ENCODE peak calls at places on chromosomes 16 and 17, in seven cellular contexts. H is fibroblast of lung, O is astrocyte, I is PC-9, F is PC-3, U is IMR-90, E is mesendoderm. W is an unnamed sample. For H3K36me3, the result is how much of the 10 kb centered on the place peaks cover.

GRCh38 chr17:3636908-3637373 is 381 bp downstream of the CTNS start:
- DNase-seq in E (peak), U (no peak), O (no peak), F (no peak), I (no peak), H (no peak), W (no peak)

GRCh38 chr17:7932483-7932891 is 481 bp downstream of the CNTROB start:
- DNase-seq in O (peak), I (no peak), H (peak), F (peak), U (peak), E (peak), W (no peak)

GRCh38 chr17:58264407-58265103 is 16.2 kb downstream of the MPO start:
- DNase-seq in E (no peak), F (no peak), O (no peak), U (no peak), I (no peak), H (no peak), W (no peak)

GRCh38 chr16:55021595-55022475 is 91.2 kb downstream of the IRX5 start:
- DNase-seq in F (peak), U (no peak), H (no peak), E (peak), O (peak), I (peak), W (peak)

GRCh38 chr17:76246080-76247066 is 6.1 kb upstream of the RNF157 start:
- DNase-seq in I (peak), F (no peak), O (no peak), U (peak), E (no peak), H (peak), W (peak)

GRCh38 chr16:2256531-2257140 is 5.2 kb upstream of the ECI1 start:
- DNase-seq in H (no peak), F (no peak), O (no peak), U (no peak), E (no peak), I (no peak), W (no peak)

GRCh38 chr17:77599699-77600098 is 358.8 kb upstream of the TNRC6C start:
- DNase-seq in O (no peak), U (no peak), F (no peak), H (no peak), I (no peak), E (no peak), W (no peak)

GRCh38 chr17:6608321-6608720 is 32.2 kb downstream of the KIAA0753 start:
- DNase-seq in O (peak), I (peak), U (peak), E (no peak), F (peak), H (no peak), W (no peak)

GRCh38 chr17:44358066-44358465 is 5.6 kb downstream of the FAM171A2 start:
- DNase-seq in O (no peak), I (no peak), U (no peak), H (no peak), E (no peak), F (no peak), W (no peak)

GRCh38 chr17:49552070-49552751 is 23.5 kb upstream of the NXPH3 start:
- DNase-seq in U (peak), E (no peak), H (peak), O (no peak), I (no peak), F (peak), W (no peak)

GRCh38 chr17:53844476-53845107 is 21.9 kb downstream of the KIF2B start:
- DNase-seq in H (no peak), I (no peak), O (no peak), E (no peak), U (no peak), F (no peak), W (no peak)

GRCh38 chr16:3004781-3005284 is 7.9 kb upstream of the CLDN9 start:
- DNase-seq in F (peak), O (no peak), U (no peak), E (peak), H (no peak), I (peak), W (no peak)

GRCh38 chr17:60039509-60040442 is 38.9 kb downstream of the HEATR6 start:
- DNase-seq in U (no peak), I (no peak), F (no peak), H (no peak), O (no peak), E (peak), W (no peak)

GRCh38 chr17:65485388-65486299 is 75.8 kb downstream of the AXIN2 start:
- DNase-seq in I (no peak), O (peak), E (no peak), U (no peak), H (peak), F (no peak), W (no peak)

GRCh38 chr16:23952128-23953041 is 116.6 kb downstream of the PRKCB start:
- DNase-seq in U (peak), I (no peak), H (no peak), F (no peak), O (peak), E (peak), W (peak)

GRCh38 chr17:1055751-1056645 is 59.1 kb downstream of the TIMM22 start:
- DNase-seq in F (peak), U (peak), H (peak), E (peak), O (peak), I (no peak), W (peak)

GRCh38 chr17:13957636-13958035 is 111.7 kb upstream of the COX10 start:
- DNase-seq in F (peak), O (peak), I (no peak), E (no peak), U (peak), H (peak), W (no peak)

GRCh38 chr16:68265078-68265925 is 976 bp downstream of the SLC7A6 start:
- DNase-seq in F (peak), O (peak), U (peak), E (peak), I (peak), H (peak), W (peak)

GRCh38 chr16:1772908-1773702 is at the start of gene MRPS34:
- DNase-seq in F (peak), H (peak), O (peak), E (peak), I (peak), U (peak), W (peak)

GRCh38 chr16:64866026-64866425 is 255.8 kb downstream of the CDH11 start:
- DNase-seq in O (peak), U (peak), E (no peak), F (no peak), H (no peak), I (no peak), W (no peak)

GRCh38 chr16:84175351-84176081 is 11.3 kb downstream of the TAF1C start:
- DNase-seq in H (peak), F (peak), I (peak), U (peak), E (peak), O (peak), W (peak)

GRCh38 chr17:70621593-70621992 is 452.3 kb downstream of the KCNJ2 start:
- DNase-seq in E (no peak), U (peak), I (no peak), O (peak), H (peak), F (no peak), W (no peak)

GRCh38 chr16:2857451-2858244 is at the start of gene PRSS22:
- DNase-seq in U (peak), F (peak), O (no peak), I (peak), E (peak), H (no peak), W (no peak)

GRCh38 chr16:27449434-27450188 is 47.6 kb downstream of the IL21R start:
- DNase-seq in U (no peak), H (no peak), F (no peak), E (no peak), O (no peak), I (no peak), W (no peak)

GRCh38 chr17:69908599-69909368 is 166.2 kb upstream of the KCNJ16 start:
- DNase-seq in I (no peak), U (no peak), O (no peak), F (no peak), H (no peak), E (no peak), W (no peak)

GRCh38 chr16:64453643-64454042 is 668.2 kb downstream of the CDH11 start:
- DNase-seq in I (no peak), E (no peak), F (no peak), U (no peak), H (no peak), O (peak), W (no peak)

GRCh38 chr17:35726609-35727460 is 4.6 kb upstream of the RASL10B start:
- DNase-seq in H (peak), F (peak), O (peak), U (peak), E (peak), I (peak), W (no peak)

GRCh38 chr17:50325906-50326305 is 20.0 kb upstream of the XYLT2 start:
- DNase-seq in F (no peak), U (no peak), H (no peak), E (no peak), I (no peak), O (no peak), W (no peak)

GRCh38 chr17:69609495-69610315 is 195.2 kb downstream of the MAP2K6 start:
- DNase-seq in E (peak), I (no peak), U (peak), O (no peak), F (peak), H (peak), W (no peak)

GRCh38 chr16:69095179-69095578 is 10.3 kb upstream of the HAS3 start:
- DNase-seq in E (no peak), H (no peak), I (no peak), O (no peak), U (no peak), F (no peak), W (no peak)

GRCh38 chr17:31327534-31328526 is 6.4 kb upstream of the EVI2A start:
- DNase-seq in O (peak), E (peak), F (peak), U (peak), H (peak), I (peak), W (no peak)

GRCh38 chr16:10895053-10895946 is 18.3 kb downstream of the CIITA start:
- DNase-seq in F (peak), U (peak), H (peak), O (peak), E (peak), I (no peak), W (peak)

GRCh38 chr16:16019488-16019887 is 70.1 kb downstream of the ABCC1 start:
- DNase-seq in F (peak), I (peak), U (peak), O (peak), H (peak), E (no peak), W (no peak)

GRCh38 chr16:80518436-80518835 is 22.4 kb upstream of the DYNLRB2 start:
- DNase-seq in F (no peak), H (no peak), O (no peak), U (peak), I (no peak), E (peak), W (no peak)

GRCh38 chr16:58511933-58512815 is 3.1 kb upstream of the SETD6 start:
- DNase-seq in O (peak), F (peak), H (peak), U (peak), I (no peak), E (peak), W (peak)

GRCh38 chr17:81034168-81034777 is 678 bp upstream of the BAIAP2 start:
- DNase-seq in H (no peak), I (no peak), O (no peak), E (peak), U (no peak), F (no peak), W (no peak)
- H3K36me3 ChIP-seq in H (under half), I (under half), O (under half), E (under half), U (under half), F (under half), W (under half)

GRCh38 chr16:56964243-56965148 is 2.7 kb downstream of the CETP start:
- DNase-seq in H (peak), O (peak), I (peak), E (peak), F (peak), U (peak), W (peak)
- H3K4me2 ChIP-seq in H (peak), O (peak), I (peak), E (no peak), F (no peak), U (no peak), W (no peak)

GRCh38 chr17:42317256-42317966 is 29.1 kb downstream of the STAT5A start:
- DNase-seq in I (no peak), O (no peak), H (no peak), E (no peak), F (no peak), U (no peak), W (no peak)
- H3K36me3 ChIP-seq in I (under half), O (under half), H (under half), E (under half), F (under half), U (half or more), W (under half)

GRCh38 chr17:18182978-18183333 is 672 bp upstream of the ALKBH5 start:
- DNase-seq in E (no peak), F (peak), I (peak), U (peak), O (no peak), H (no peak), W (peak)

GRCh38 chr17:18179804-18180203 is 3.8 kb upstream of the ALKBH5 start:
- DNase-seq in F (no peak), I (no peak), U (no peak), H (no peak), E (no peak), O (peak), W (no peak)

GRCh38 chr17:18179221-18179620 is 4.4 kb upstream of the ALKBH5 start:
- DNase-seq in F (no peak), U (no peak), H (no peak), O (no peak), I (no peak), E (no peak), W (no peak)

GRCh38 chr17:18182190-18182977 is 1.2 kb upstream of the ALKBH5 start:
- DNase-seq in O (no peak), H (no peak), F (no peak), E (peak), I (no peak), U (no peak), W (peak)

DNA sequence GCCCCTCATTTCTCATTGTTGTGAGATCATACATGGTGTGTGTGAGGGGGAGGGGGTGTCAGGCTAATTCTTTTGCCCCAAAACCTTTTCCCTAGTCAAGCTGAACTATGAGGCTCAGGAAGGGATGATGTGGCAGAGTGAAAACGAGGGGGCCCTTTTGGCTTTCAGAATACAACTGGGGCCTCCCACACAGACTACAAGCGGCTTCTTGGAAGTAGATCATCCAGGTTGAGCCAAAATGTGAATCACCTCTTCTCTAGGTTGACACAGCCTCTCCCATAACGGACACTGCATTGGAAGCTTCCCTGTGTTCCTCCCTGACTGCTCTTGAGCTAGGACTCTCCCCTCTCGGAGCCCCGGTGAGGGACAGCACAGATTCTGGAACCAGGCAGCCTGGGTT is 2.3 kb upstream of the ALKBH5 start:
- DNase-seq in I (no peak), O (peak), H (no peak), E (no peak), U (peak), F (peak), W (no peak)
- H3K4me2 ChIP-seq in I (peak), O (no peak), H (no peak), E (no peak), U (no peak), F (peak), W (no peak)